ENCODE peak calls at places on chromosomes 13 and 19, in five cellular contexts. H, O, Z, N and Q are unnamed samples. For H3K36me3, the result is how much of the 10 kb centered on the place peaks cover.

GRCh38 chr13:72565893-72566292 is 161.5 kb downstream of the MZT1 start:
- DNase-seq in Z (no peak), O (peak), N (no peak), H (no peak), Q (no peak)

GRCh38 chr13:43221611-43222010 is 198.2 kb downstream of the DNAJC15 start:
- DNase-seq in N (no peak), H (no peak), O (no peak), Z (no peak), Q (no peak)

GRCh38 chr13:79171131-79172061 is 234.7 kb downstream of the RBM26 start:
- DNase-seq in N (no peak), H (no peak), O (no peak), Z (no peak), Q (no peak)

GRCh38 chr13:104414771-104415170 is 1348.6 kb upstream of the SLC10A2 start:
- DNase-seq in O (no peak), Z (no peak), N (no peak), H (no peak), Q (no peak)

GRCh38 chr13:20438801-20439200 is 86.9 kb downstream of the CRYL1 start:
- DNase-seq in Z (no peak), H (no peak), N (no peak), O (no peak), Q (no peak)

GRCh38 chr19:35116085-35116801 is 620 bp downstream of the FXYD3 start:
- DNase-seq in H (no peak), N (peak), Z (no peak), O (no peak), Q (no peak)

GRCh38 chr13:40259899-40260298 is 406.5 kb downstream of the FOXO1 start:
- DNase-seq in N (no peak), O (no peak), Z (peak), H (no peak), Q (no peak)

GRCh38 chr19:53880716-53881481 is 1.1 kb upstream of the PRKCG start:
- DNase-seq in Z (no peak), N (no peak), H (no peak), O (no peak), Q (no peak)

GRCh38 chr13:48728226-48728625 is 74.5 kb downstream of the CYSLTR2 start:
- DNase-seq in O (no peak), H (no peak), N (no peak), Z (no peak), Q (no peak)

GRCh38 chr13:44153536-44153935 is 220.1 kb upstream of the SERP2 start:
- DNase-seq in Z (no peak), H (no peak), O (no peak), N (no peak), Q (no peak)

GRCh38 chr19:2807379-2808128 is 12.1 kb upstream of the ZNF554 start:
- DNase-seq in Z (no peak), O (no peak), H (no peak), N (no peak), Q (no peak)

GRCh38 chr13:51846756-51847155 is 1.8 kb upstream of the TMEM272 start:
- DNase-seq in O (peak), H (no peak), N (no peak), Z (no peak), Q (no peak)

GRCh38 chr19:28553005-28553404 is 659.9 kb downstream of the UQCRFS1 start:
- DNase-seq in H (no peak), O (no peak), Z (no peak), N (no peak), Q (no peak)

GRCh38 chr19:48635263-48635965 is 1.8 kb downstream of the DBP start:
- DNase-seq in O (no peak), N (peak), Z (peak), H (peak), Q (peak)

GRCh38 chr19:38792250-38793111 is 3.5 kb downstream of the LGALS7B start:
- DNase-seq in H (no peak), Z (no peak), N (no peak), O (no peak), Q (peak)

GRCh38 chr13:99746857-99747710 is 224.5 kb downstream of the ZIC5 start:
- DNase-seq in H (no peak), O (no peak), N (no peak), Z (no peak), Q (no peak)

GRCh38 chr13:52597676-52598075 is 44.6 kb upstream of the HNRNPA1L2 start:
- DNase-seq in Z (no peak), N (no peak), O (no peak), H (no peak), Q (no peak)

GRCh38 chr13:111252449-111253124 is 67.9 kb upstream of the TEX29 start:
- DNase-seq in N (no peak), Z (no peak), H (no peak), O (peak), Q (no peak)

GRCh38 chr13:33281951-33282595 is 3.5 kb downstream of the STARD13 start:
- DNase-seq in O (peak), H (no peak), N (no peak), Z (no peak), Q (no peak)

GRCh38 chr13:97255515-97255999 is 33.4 kb downstream of the MBNL2 start:
- DNase-seq in O (peak), Z (no peak), H (no peak), N (no peak), Q (no peak)

GRCh38 chr19:41156207-41156606 is 36.8 kb upstream of the CYP2S1 start:
- DNase-seq in N (no peak), O (no peak), H (no peak), Z (no peak), Q (no peak)

GRCh38 chr13:26272621-26273020 is 18.7 kb downstream of the CDK8 start:
- DNase-seq in Z (no peak), O (no peak), N (no peak), H (no peak), Q (no peak)

GRCh38 chr19:32091196-32091595 is 254.2 kb upstream of the ZNF507 start:
- DNase-seq in Z (no peak), H (no peak), O (no peak), N (no peak), Q (no peak)

GRCh38 chr13:22091222-22091970 is 420.5 kb downstream of the FGF9 start:
- DNase-seq in O (peak), H (no peak), Z (peak), N (no peak), Q (no peak)

GRCh38 chr19:35207391-35207871 is 21.1 kb downstream of the FAM187B start:
- DNase-seq in H (no peak), O (no peak), Z (no peak), N (no peak), Q (no peak)

GRCh38 chr19:8585894-8586750 is 8.9 kb upstream of the MYO1F start:
- DNase-seq in N (no peak), O (no peak), Z (no peak), H (peak), Q (no peak)

GRCh38 chr13:73757471-73758233 is 376.6 kb downstream of the KLF12 start:
- DNase-seq in Z (no peak), H (no peak), O (no peak), N (no peak), Q (no peak)

GRCh38 chr13:30158774-30159445 is 148.4 kb downstream of the KATNAL1 start:
- DNase-seq in O (peak), N (no peak), H (no peak), Z (peak), Q (no peak)

GRCh38 chr19:44822177-44822576 is 13.3 kb downstream of the BCAM start:
- DNase-seq in H (no peak), O (no peak), Z (no peak), N (no peak), Q (no peak)

GRCh38 chr19:3482507-3483225 is 575 bp downstream of the SMIM44 start:
- DNase-seq in H (no peak), O (no peak), N (no peak), Z (no peak), Q (no peak)

GRCh38 chr13:90233933-90234672 is 1113.4 kb upstream of the MIR17HG start:
- DNase-seq in H (no peak), Z (no peak), N (no peak), O (no peak), Q (no peak)

GRCh38 chr19:17966497-17967257 is at the start of gene KCNN1:
- DNase-seq in Z (no peak), N (no peak), H (no peak), O (no peak), Q (no peak)

GRCh38 chr19:56927294-56927693 is 86.8 kb upstream of the PEG3 start:
- DNase-seq in N (no peak), O (no peak), H (no peak), Z (no peak), Q (no peak)

GRCh38 chr13:101127741-101128353 is 288.5 kb downstream of the NALCN start:
- DNase-seq in H (peak), O (peak), Z (no peak), N (no peak), Q (no peak)

GRCh38 chr19:35205733-35206323 is 22.7 kb downstream of the FAM187B start:
- DNase-seq in O (no peak), N (no peak), H (no peak), Z (no peak), Q (no peak)

GRCh38 chr19:29587059-29587458 is 19.0 kb upstream of the POP4 start:
- DNase-seq in N (peak), Z (no peak), O (no peak), H (no peak), Q (no peak)

GRCh38 chr13:101157261-101157660 is 259.0 kb downstream of the NALCN start:
- DNase-seq in N (no peak), H (peak), Z (no peak), O (no peak), Q (no peak)

GRCh38 chr13:65461590-65461989 is 1768.5 kb downstream of the PCDH9 start:
- DNase-seq in O (peak), H (no peak), Z (no peak), N (no peak), Q (no peak)

GRCh38 chr19:44149776-44150175 is 8.4 kb downstream of the ZNF234 start:
- DNase-seq in N (no peak), O (no peak), Z (no peak), H (no peak), Q (no peak)

GRCh38 chr19:15379996-15380647 is 535 bp upstream of the AKAP8 start:
- DNase-seq in O (peak), Z (peak), H (peak), N (peak), Q (peak)
- TF ChIP-seq POLR2A in O (no peak), Z (no peak), H (no peak), N (no peak), Q (no peak)

GRCh38 chr13:91355099-91355825 is 7.8 kb downstream of the MIR17HG start:
- DNase-seq in N (no peak), O (no peak), Z (no peak), H (no peak), Q (no peak)
- H3K36me3 ChIP-seq in N (under half), O (under half), Z (under half), H (under half), Q (under half)

GRCh38 chr19:10831980-10832658 is 3.9 kb downstream of the TMED1 start:
- DNase-seq in O (no peak), Z (no peak), N (no peak), H (no peak), Q (no peak)
- TF ChIP-seq POLR2A in O (no peak), Z (no peak), N (no peak), H (no peak), Q (no peak)

GRCh38 chr13:42108217-42108616 is 59.8 kb downstream of the DGKH start:
- DNase-seq in H (no peak), Z (no peak), N (no peak), O (no peak), Q (no peak)
- H3K36me3 ChIP-seq in H (under half), Z (under half), N (under half), O (under half), Q (under half)

GRCh38 chr13:45331981-45332830 is 8.8 kb downstream of the TPT1 start:
- DNase-seq in H (no peak), N (no peak), O (peak), Z (no peak), Q (no peak)
- TF ChIP-seq POLR2A in H (no peak), N (no peak), O (peak), Z (no peak), Q (no peak)

GRCh38 chr13:110152351-110152750 is 154.6 kb downstream of the COL4A1 start:
- DNase-seq in Z (no peak), O (no peak), N (no peak), H (no peak), Q (no peak)
- H3K36me3 ChIP-seq in Z (under half), O (half or more), N (under half), H (half or more), Q (under half)

GRCh38 chr13:46179576-46180368 is 2.2 kb downstream of the LCP1 start:
- DNase-seq in H (no peak), Z (no peak), N (no peak), O (no peak), Q (peak)

GRCh38 chr13:46178143-46178542 is 3.8 kb downstream of the LCP1 start:
- DNase-seq in Z (no peak), H (no peak), N (no peak), O (no peak), Q (no peak)

GRCh38 chr13:46173656-46174055 is 8.3 kb downstream of the LCP1 start:
- DNase-seq in N (no peak), Z (no peak), H (no peak), O (no peak), Q (no peak)

GRCh38 chr13:46178821-46179220 is 3.2 kb downstream of the LCP1 start:
- DNase-seq in Z (no peak), N (no peak), H (no peak), O (no peak), Q (no peak)

GRCh38 chr13:46176756-46177155 is 5.2 kb downstream of the LCP1 start:
- DNase-seq in O (no peak), N (no peak), H (no peak), Z (no peak), Q (no peak)
- TF ChIP-seq POLR2A in O (no peak), N (no peak), H (no peak), Z (no peak), Q (no peak)

GRCh38 chr19:11054200-11054599 is 35.1 kb upstream of the LDLR start:
- DNase-seq in O (no peak), Z (no peak), N (no peak), H (no peak), Q (no peak)
- H3K36me3 ChIP-seq in O (half or more), Z (under half), N (under half), H (under half), Q (under half)

GRCh38 chr19:39937094-39937493 is 2.7 kb upstream of the FCGBP start:
- DNase-seq in O (no peak), H (no peak), Z (no peak), N (no peak), Q (no peak)

GRCh38 chr19:39941615-39942507 is 7.4 kb upstream of the FCGBP start:
- DNase-seq in O (peak), Z (no peak), H (no peak), N (no peak), Q (no peak)

GRCh38 chr19:39941151-39941550 is 6.7 kb upstream of the FCGBP start:
- DNase-seq in N (no peak), H (no peak), Z (no peak), O (no peak), Q (no peak)

GRCh38 chr19:39937792-39938191 is 3.4 kb upstream of the FCGBP start:
- DNase-seq in Z (no peak), N (no peak), O (no peak), H (no peak), Q (no peak)

DNA sequence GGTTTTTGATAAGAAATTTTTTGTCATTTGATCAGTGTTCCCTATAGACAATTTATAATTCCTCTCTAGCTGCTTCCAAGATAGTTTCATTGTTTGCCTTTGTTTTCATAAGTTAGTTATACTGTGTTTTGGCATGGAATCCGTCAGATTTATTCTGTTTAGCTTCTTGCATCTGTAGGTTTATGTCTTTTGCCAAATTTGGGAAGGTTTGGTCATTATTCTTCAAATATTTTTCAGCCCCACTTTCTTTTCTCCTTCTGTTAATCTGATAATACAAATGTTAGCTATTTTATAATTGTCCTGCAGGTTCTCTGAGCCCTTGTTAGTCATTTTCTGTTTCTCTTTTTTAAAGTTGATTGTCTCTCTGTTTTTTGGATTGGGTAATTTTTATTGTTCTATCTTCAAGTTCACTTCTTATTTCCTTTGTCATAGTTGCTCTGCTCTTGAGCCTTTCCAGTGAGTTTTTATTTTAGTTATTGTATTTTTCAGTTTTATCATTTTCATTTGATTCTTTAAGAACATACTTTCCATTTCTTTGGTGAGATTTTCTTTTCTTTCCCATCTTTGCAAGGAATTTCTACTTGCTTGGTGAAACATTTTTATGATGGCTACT is 5.9 kb upstream of the FCGBP start:
- DNase-seq in H (no peak), N (no peak), Z (no peak), O (no peak), Q (no peak)
- TF ChIP-seq POLR2A in H (no peak), N (no peak), Z (no peak), O (no peak), Q (no peak)